ENCODE peak calls at places on chromosomes 4 and X, in four cellular contexts. One of them, this sample, is unnamed.

GRCh38 chrX:40465735-40466551 is 114.8 kb upstream of the ATP6AP2 start:
- DNase-seq in astrocyte of the spinal cord: no peak
- DNase-seq in astrocyte: no peak
- DNase-seq in foreskin keratinocyte: no peak
- DNase-seq in this sample: no peak

GRCh38 chr4:81648576-81649272 is 177.0 kb upstream of the RASGEF1B start:
- DNase-seq in astrocyte of the spinal cord: peak; percentile 28
- DNase-seq in astrocyte: peak; percentile 35
- DNase-seq in foreskin keratinocyte: no peak
- DNase-seq in this sample: no peak

GRCh38 chrX:68132749-68133148 is 300.5 kb downstream of the OPHN1 start:
- DNase-seq in astrocyte of the spinal cord: no peak
- DNase-seq in astrocyte: no peak
- DNase-seq in foreskin keratinocyte: no peak
- DNase-seq in this sample: no peak

GRCh38 chrX:23786268-23786815 is 3.4 kb downstream of the SAT1 start:
- DNase-seq in astrocyte of the spinal cord: peak; percentile 9
- DNase-seq in astrocyte: no peak
- DNase-seq in foreskin keratinocyte: peak; percentile 59
- DNase-seq in this sample: no peak

GRCh38 chr4:77990904-77991358 is 66.2 kb upstream of the FRAS1 start:
- DNase-seq in astrocyte of the spinal cord: no peak
- DNase-seq in astrocyte: no peak
- DNase-seq in foreskin keratinocyte: no peak
- DNase-seq in this sample: no peak

GRCh38 chr4:165478260-165478659 is 99.5 kb downstream of the CPE start:
- DNase-seq in astrocyte of the spinal cord: no peak
- DNase-seq in astrocyte: no peak
- DNase-seq in foreskin keratinocyte: no peak
- DNase-seq in this sample: no peak

GRCh38 chrX:124217289-124218251 is 114.9 kb upstream of the TEX13D start:
- DNase-seq in astrocyte of the spinal cord: peak; percentile 37
- DNase-seq in astrocyte: peak; percentile 61
- DNase-seq in foreskin keratinocyte: peak; percentile 77
- DNase-seq in this sample: no peak

GRCh38 chr4:115850799-115851509 is 737.5 kb upstream of the NDST4 start:
- DNase-seq in astrocyte of the spinal cord: no peak
- DNase-seq in astrocyte: no peak
- DNase-seq in foreskin keratinocyte: no peak
- DNase-seq in this sample: no peak

GRCh38 chr4:84413954-84414353 is 85.1 kb downstream of the NKX6-1 start:
- DNase-seq in astrocyte of the spinal cord: no peak
- DNase-seq in astrocyte: no peak
- DNase-seq in foreskin keratinocyte: no peak
- DNase-seq in this sample: no peak

GRCh38 chr4:73275318-73275654 is 16.7 kb upstream of the ANKRD17 start:
- DNase-seq in astrocyte of the spinal cord: no peak
- DNase-seq in astrocyte: no peak
- DNase-seq in foreskin keratinocyte: no peak
- DNase-seq in this sample: no peak

GRCh38 chr4:61380865-61381264 is 180.7 kb downstream of the ADGRL3 start:
- DNase-seq in astrocyte of the spinal cord: no peak
- DNase-seq in astrocyte: no peak
- DNase-seq in foreskin keratinocyte: no peak
- DNase-seq in this sample: no peak

GRCh38 chr4:85414972-85415371 is 60.0 kb upstream of the ARHGAP24 start:
- DNase-seq in astrocyte of the spinal cord: no peak
- DNase-seq in astrocyte: no peak
- DNase-seq in foreskin keratinocyte: peak; percentile 69
- DNase-seq in this sample: no peak

GRCh38 chr4:181437895-181438294 is 805.3 kb upstream of the TENM3 start:
- DNase-seq in astrocyte of the spinal cord: no peak
- DNase-seq in astrocyte: no peak
- DNase-seq in foreskin keratinocyte: no peak
- DNase-seq in this sample: no peak
- TF ChIP-seq CTCF in astrocyte of the spinal cord: no peak
- TF ChIP-seq CTCF in astrocyte: no peak
- TF ChIP-seq CTCF in foreskin keratinocyte: no peak
- TF ChIP-seq CTCF in this sample: no peak

GRCh38 chr4:22678851-22679517 is 13.8 kb upstream of the GBA3 start:
- DNase-seq in astrocyte of the spinal cord: peak; percentile 13
- DNase-seq in astrocyte: peak; percentile 31
- DNase-seq in foreskin keratinocyte: no peak
- DNase-seq in this sample: no peak

GRCh38 chr4:22672944-22673343 is 19.8 kb upstream of the GBA3 start:
- DNase-seq in astrocyte of the spinal cord: no peak
- DNase-seq in astrocyte: no peak
- DNase-seq in foreskin keratinocyte: no peak
- DNase-seq in this sample: no peak

GRCh38 chr4:22679518-22679897 is 13.2 kb upstream of the GBA3 start:
- DNase-seq in astrocyte of the spinal cord: no peak
- DNase-seq in astrocyte: no peak
- DNase-seq in foreskin keratinocyte: no peak
- DNase-seq in this sample: no peak

GRCh38 chr4:22677780-22678179 is 15.0 kb upstream of the GBA3 start:
- DNase-seq in astrocyte of the spinal cord: no peak
- DNase-seq in astrocyte: no peak
- DNase-seq in foreskin keratinocyte: no peak
- DNase-seq in this sample: no peak

GRCh38 chr4:22676058-22676457 is 16.7 kb upstream of the GBA3 start:
- DNase-seq in astrocyte of the spinal cord: no peak
- DNase-seq in astrocyte: no peak
- DNase-seq in foreskin keratinocyte: no peak
- DNase-seq in this sample: no peak
- TF ChIP-seq CTCF in astrocyte of the spinal cord: no peak
- TF ChIP-seq CTCF in astrocyte: no peak
- TF ChIP-seq CTCF in foreskin keratinocyte: no peak
- TF ChIP-seq CTCF in this sample: no peak

DNA sequence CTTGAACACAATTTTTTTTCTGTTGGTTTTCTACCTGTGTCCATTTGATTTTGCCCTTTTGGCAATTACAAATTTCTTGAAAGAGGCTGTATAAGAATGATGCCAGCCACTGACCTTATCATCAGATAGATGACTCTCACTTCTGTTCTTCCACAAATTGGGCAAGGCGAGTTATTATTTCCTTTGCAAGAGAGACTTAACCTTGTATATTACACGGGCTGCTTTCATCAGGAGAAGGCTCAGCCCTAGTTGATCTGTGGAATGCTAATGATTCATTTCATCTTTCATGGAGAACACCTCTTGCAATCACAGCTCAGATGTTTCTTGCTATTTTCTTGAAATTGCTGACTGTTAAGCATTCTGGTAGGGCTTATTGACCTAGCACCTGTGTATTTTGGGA is 1155.4 kb downstream of the STIM2 start:
- DNase-seq in astrocyte of the spinal cord: no peak
- DNase-seq in astrocyte: no peak
- DNase-seq in foreskin keratinocyte: no peak
- DNase-seq in this sample: no peak
- TF ChIP-seq CTCF in astrocyte of the spinal cord: no peak
- TF ChIP-seq CTCF in astrocyte: no peak
- TF ChIP-seq CTCF in foreskin keratinocyte: no peak
- TF ChIP-seq CTCF in this sample: no peak

GRCh38 chrX:139204576-139204902 is 326.0 kb upstream of the F9 start:
- DNase-seq in astrocyte of the spinal cord: no peak
- DNase-seq in astrocyte: no peak
- DNase-seq in foreskin keratinocyte: peak; percentile 0
- DNase-seq in this sample: no peak

GRCh38 chrX:139202742-139203410 is 327.7 kb upstream of the F9 start:
- DNase-seq in astrocyte of the spinal cord: no peak
- DNase-seq in astrocyte: no peak
- DNase-seq in foreskin keratinocyte: no peak
- DNase-seq in this sample: no peak

GRCh38 chrX:139204903-139205667 is 325.5 kb upstream of the F9 start:
- DNase-seq in astrocyte of the spinal cord: no peak
- DNase-seq in astrocyte: peak; percentile 29
- DNase-seq in foreskin keratinocyte: peak; percentile 1
- DNase-seq in this sample: peak; percentile 5

GRCh38 chrX:139201924-139202323 is 328.6 kb upstream of the F9 start:
- DNase-seq in astrocyte of the spinal cord: no peak
- DNase-seq in astrocyte: no peak
- DNase-seq in foreskin keratinocyte: no peak
- DNase-seq in this sample: no peak

GRCh38 chrX:139203681-139204575 is 326.6 kb upstream of the F9 start:
- DNase-seq in astrocyte of the spinal cord: no peak
- DNase-seq in astrocyte: no peak
- DNase-seq in foreskin keratinocyte: peak; percentile 1
- DNase-seq in this sample: no peak
- TF ChIP-seq CTCF in astrocyte of the spinal cord: peak; percentile 19
- TF ChIP-seq CTCF in astrocyte: no peak
- TF ChIP-seq CTCF in foreskin keratinocyte: no peak
- TF ChIP-seq CTCF in this sample: peak; percentile 17